ENCODE peak calls at places on chromosomes 11 and 22, in six cellular contexts. Y is stimulated activated CD8-positive, alpha-beta memory T cell treated with anti-CD3 and anti-CD28 coated beads, Interleukin-7, amount 100 ng/mL, for 48 hours; T is EL; K is neural crest cell; V is spleen; P is activated CD4-positive, CD25-positive, alpha-beta regulatory T cell. R is an unnamed sample.

GRCh38 chr11:2265396-2265795 is 5.0 kb downstream of the ASCL2 start:
- DNase-seq in P (no peak), K (no peak), Y (no peak), V (no peak), T (no peak), R (no peak)

GRCh38 chr22:26606611-26607010 is 11.2 kb downstream of the CRYBB1 start:
- DNase-seq in Y (no peak), V (no peak), P (no peak), K (no peak), T (peak), R (no peak)

GRCh38 chr22:20802922-20803553 is 29.1 kb downstream of the SERPIND1 start:
- DNase-seq in K (no peak), Y (no peak), P (no peak), V (no peak), T (no peak), R (no peak)

GRCh38 chr11:129836979-129837378 is 21.3 kb downstream of the TMEM45B start:
- DNase-seq in T (no peak), K (no peak), P (no peak), V (no peak), Y (no peak), R (no peak)

GRCh38 chr22:30266445-30267381 is at the start of gene OSM:
- DNase-seq in V (peak), K (no peak), P (peak), T (no peak), Y (peak), R (no peak)

GRCh38 chr11:127677813-127678212 is 677.2 kb upstream of the KIRREL3 start:
- DNase-seq in Y (no peak), V (no peak), K (no peak), P (no peak), T (no peak), R (no peak)

GRCh38 chr11:129018991-129019390 is 76.3 kb upstream of the TP53AIP1 start:
- DNase-seq in Y (no peak), P (no peak), K (no peak), T (no peak), V (no peak), R (no peak)

GRCh38 chr22:44304354-44304753 is 8.4 kb downstream of the SHISAL1 start:
- DNase-seq in T (peak), P (no peak), K (no peak), V (no peak), Y (no peak), R (no peak)

GRCh38 chr11:2774173-2775082 is 74.6 kb upstream of the KCNQ1OT1 start:
- DNase-seq in T (no peak), Y (no peak), K (no peak), P (no peak), V (peak), R (no peak)

R was measured in cerebellar cortex.